ENCODE peak calls at places on chromosomes 6 and 20, in four cellular contexts. P, L, T and Q are unnamed samples.

GRCh38 chr6:36024154-36024760 is at the start of gene SLC26A8:
- DNase-seq in P (no peak), T (no peak), L (no peak), Q (no peak)

GRCh38 chr6:33014841-33015634 is 5.6 kb upstream of the HLA-DOA start:
- DNase-seq in L (peak), P (peak), T (peak), Q (peak)

GRCh38 chr20:64041040-64041780 is 5.2 kb downstream of the C20orf204 start:
- DNase-seq in T (no peak), P (peak), L (no peak), Q (no peak)

GRCh38 chr20:3398681-3399252 is 8.7 kb downstream of the DNAAF9 start:
- DNase-seq in L (no peak), T (no peak), P (no peak), Q (no peak)

GRCh38 chr6:155224031-155224451 is 39.8 kb upstream of the CLDN20 start:
- DNase-seq in L (peak), P (peak), T (no peak), Q (no peak)

GRCh38 chr6:133227344-133227743 is 13.8 kb upstream of the EYA4 start:
- DNase-seq in L (no peak), P (no peak), T (no peak), Q (no peak)

GRCh38 chr6:138231399-138231886 is 13.2 kb upstream of the PBOV1 start:
- DNase-seq in L (no peak), P (peak), T (no peak), Q (no peak)

GRCh38 chr6:105890521-105891244 is 195.5 kb upstream of the PRDM1 start:
- DNase-seq in P (no peak), T (no peak), L (no peak), Q (no peak)

GRCh38 chr6:84066536-84066935 is 33.0 kb downstream of the MRAP2 start:
- DNase-seq in P (no peak), L (no peak), T (no peak), Q (no peak)

GRCh38 chr6:136511397-136511796 is 38.8 kb downstream of the MAP7 start:
- DNase-seq in P (no peak), T (no peak), L (no peak), Q (no peak)

GRCh38 chr6:105711216-105711615 is 308.3 kb upstream of the PREP start:
- DNase-seq in P (no peak), L (no peak), T (no peak), Q (no peak)

GRCh38 chr6:142374965-142375733 is 73.3 kb downstream of the ADGRG6 start:
- DNase-seq in T (no peak), L (no peak), P (peak), Q (peak)

GRCh38 chr20:4811257-4811656 is 89.5 kb downstream of the PRND start:
- DNase-seq in P (no peak), T (no peak), L (no peak), Q (no peak)

GRCh38 chr20:30815577-30816181 is 441.8 kb upstream of the DEFB115 start:
- DNase-seq in P (no peak), T (peak), L (no peak), Q (no peak)

GRCh38 chr6:128617285-128617684 is 96.9 kb upstream of the PTPRK start:
- DNase-seq in P (no peak), T (no peak), L (no peak), Q (no peak)

GRCh38 chr6:32689531-32690505 is 23.4 kb upstream of the HLA-DQB1 start:
- DNase-seq in T (no peak), P (no peak), L (peak), Q (no peak)

GRCh38 chr20:61178431-61179080 is 73.5 kb upstream of the CDH4 start:
- DNase-seq in L (no peak), P (no peak), T (no peak), Q (no peak)

GRCh38 chr6:114153448-114153847 is 182.5 kb upstream of the HDAC2 start:
- DNase-seq in T (no peak), L (no peak), P (no peak), Q (no peak)

GRCh38 chr6:114154812-114155211 is 183.9 kb upstream of the HDAC2 start:
- DNase-seq in L (no peak), P (no peak), T (no peak), Q (no peak)

GRCh38 chr6:114151070-114151685 is 180.2 kb upstream of the HDAC2 start:
- DNase-seq in T (no peak), L (no peak), P (no peak), Q (no peak)
- TF ChIP-seq PBX3 in T (no peak), L (no peak), P (no peak), Q (no peak)

DNA sequence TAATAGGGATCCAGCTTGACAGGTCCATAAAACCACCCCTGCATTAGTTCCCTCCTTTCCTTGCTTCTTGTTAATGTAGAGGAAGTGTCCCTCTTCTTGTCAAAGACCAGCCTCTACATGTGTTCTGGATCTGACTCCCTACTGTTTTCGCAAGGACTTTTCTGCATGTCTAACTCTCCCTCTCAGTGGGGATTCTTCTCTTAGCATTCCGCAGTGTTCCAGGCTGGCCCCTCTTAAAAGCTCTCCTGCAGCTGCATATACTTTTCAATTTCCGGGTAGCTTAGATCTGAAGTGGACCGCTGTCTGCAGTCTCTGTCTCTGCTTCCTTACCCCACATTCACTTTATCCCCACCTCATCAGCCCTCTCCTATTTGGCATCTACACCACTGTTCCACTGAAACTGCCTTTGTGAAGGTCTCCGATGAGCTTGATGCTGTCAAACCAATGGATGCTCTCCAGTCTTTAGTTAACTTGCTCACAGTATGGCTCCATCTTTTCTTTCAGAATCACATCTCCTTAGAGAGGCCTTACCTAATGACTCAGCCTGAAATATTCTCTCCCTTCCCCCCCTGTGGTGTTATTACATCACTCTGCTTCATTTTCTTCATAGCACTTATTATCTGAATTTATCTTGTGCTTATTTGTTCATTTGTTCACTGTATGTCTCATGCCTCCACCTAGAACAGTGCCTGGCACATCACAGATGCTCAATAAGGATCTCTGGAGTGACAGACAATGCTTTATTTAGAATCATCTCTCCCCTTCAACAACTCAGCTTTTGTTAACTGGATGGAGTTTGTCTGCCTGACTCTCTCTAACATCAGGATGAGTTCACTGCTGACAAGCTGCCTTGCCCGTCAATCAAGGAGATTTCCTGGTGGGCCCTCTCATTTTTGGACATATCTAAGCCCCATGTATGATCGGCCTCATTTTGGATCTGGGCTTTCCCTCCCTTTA is 96.4 kb upstream of the MAN1A1 start:
- DNase-seq in P (no peak), L (no peak), T (no peak), Q (no peak)
- TF ChIP-seq PBX3 in P (no peak), L (no peak), T (peak), Q (no peak)

GRCh38 chr6:127191716-127192115 is 73.2 kb downstream of the RSPO3 start:
- DNase-seq in P (no peak), T (no peak), L (no peak), Q (no peak)
- TF ChIP-seq PBX3 in P (no peak), T (no peak), L (no peak), Q (no peak)

DNA sequence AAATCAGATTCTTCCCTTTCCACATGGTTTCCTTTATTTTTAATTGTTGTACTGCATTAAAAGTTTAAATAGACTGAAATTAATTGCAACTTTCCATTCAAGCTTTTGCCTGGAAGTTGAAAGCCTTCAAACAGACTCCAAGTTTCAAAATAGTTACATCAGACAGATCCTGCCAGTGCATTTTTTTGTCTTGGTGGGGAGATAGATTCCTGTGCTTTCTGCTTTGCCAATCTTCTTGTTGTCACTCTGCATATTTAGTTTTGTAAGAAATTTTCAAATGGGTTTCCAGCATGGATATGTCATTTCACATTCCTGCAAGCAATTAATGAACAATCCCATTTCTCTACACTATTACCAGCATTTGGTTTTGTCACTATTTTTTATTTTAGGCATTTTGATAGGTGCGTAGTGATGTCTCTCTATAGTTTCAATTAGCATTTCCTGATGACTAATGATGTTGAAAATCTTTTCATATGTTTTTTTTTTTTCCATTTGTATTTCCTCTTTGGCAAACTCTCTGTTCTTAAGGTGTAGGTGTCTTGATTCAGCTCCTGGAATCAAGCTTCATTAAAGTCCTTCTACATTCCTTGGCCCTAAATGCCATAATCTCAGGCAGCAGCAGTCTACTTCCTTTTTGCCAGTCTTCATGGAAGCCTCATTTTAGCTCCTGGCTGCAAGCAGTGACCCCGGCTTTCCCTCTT is 40.5 kb downstream of the SCP2D1 start:
- DNase-seq in T (no peak), P (no peak), L (no peak), Q (no peak)
- TF ChIP-seq PBX3 in T (no peak), P (no peak), L (no peak), Q (no peak)

DNA sequence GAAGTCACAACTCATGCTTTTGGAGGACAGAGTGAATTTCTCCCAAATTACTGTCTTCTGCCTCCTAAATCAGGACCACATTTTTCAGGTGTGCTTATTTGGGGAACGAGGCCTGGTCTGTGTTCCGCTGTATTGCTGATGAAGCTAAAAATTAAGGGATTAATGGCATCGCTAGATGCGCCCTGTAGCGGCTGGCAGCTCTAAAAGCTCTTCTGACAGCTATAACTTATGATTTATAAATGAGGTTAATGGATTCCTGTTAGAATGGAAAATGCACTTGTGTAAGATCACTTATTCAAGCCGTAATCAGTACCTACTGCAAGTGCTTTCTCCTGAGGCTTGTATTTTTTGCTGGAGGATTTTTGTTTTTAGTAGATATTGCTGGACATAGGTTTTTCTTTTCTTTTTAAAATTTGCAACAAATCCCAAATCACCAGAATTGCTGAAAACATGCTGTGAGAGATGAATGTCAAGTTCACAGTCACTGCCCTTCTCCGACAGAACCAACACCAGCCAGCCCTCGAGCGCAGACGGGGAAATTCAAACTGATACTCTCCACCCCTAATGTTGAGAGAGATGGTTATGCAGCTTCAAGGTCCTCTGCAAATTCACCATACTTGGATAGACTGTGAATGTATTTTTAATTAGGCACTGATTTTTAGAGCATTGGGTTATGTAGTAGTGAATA is 49.1 kb downstream of the AKAP12 start:
- DNase-seq in L (no peak), T (peak), P (no peak), Q (no peak)
- TF ChIP-seq PBX3 in L (no peak), T (no peak), P (no peak), Q (no peak)

GRCh38 chr6:26249959-26250805 is 114.8 kb upstream of the BTN3A2 start:
- DNase-seq in T (peak), L (peak), P (peak), Q (no peak)
- TF ChIP-seq PBX3 in T (no peak), L (peak), P (no peak), Q (no peak)

GRCh38 chr6:157056275-157056674 is 267.0 kb downstream of the TMEM242 start:
- DNase-seq in T (no peak), L (no peak), P (no peak), Q (no peak)
- TF ChIP-seq PBX3 in T (no peak), L (no peak), P (no peak), Q (no peak)

GRCh38 chr20:50731930-50732690 is 730 bp downstream of the PARD6B start:
- DNase-seq in T (no peak), L (no peak), P (peak), Q (peak)
- TF ChIP-seq PBX3 in T (no peak), L (no peak), P (no peak), Q (no peak)

DNA sequence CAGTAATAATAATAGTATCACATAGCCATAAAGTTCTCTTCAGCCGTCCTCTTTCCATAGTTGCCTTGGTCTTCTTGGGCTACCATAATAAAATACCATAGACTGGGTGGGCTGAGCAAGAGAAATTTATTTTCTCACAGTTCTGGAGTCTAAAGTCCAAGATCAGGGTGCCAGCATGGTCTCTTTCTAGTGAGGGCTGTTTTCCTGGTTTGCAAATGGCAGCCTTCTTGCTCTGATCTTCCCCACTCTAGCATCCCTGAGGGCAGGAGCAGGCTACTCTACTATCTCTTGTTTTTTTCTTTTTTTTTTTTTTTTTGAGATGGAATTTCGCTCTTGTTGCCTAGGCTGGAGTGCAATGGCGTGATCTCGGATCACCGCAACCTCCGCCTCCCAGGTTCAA is 8.2 kb upstream of the BEND3 start:
- DNase-seq in L (no peak), P (no peak), T (no peak), Q (no peak)
- TF ChIP-seq PBX3 in L (no peak), P (no peak), T (no peak), Q (no peak)